ENCODE peak calls at places on chromosome 11, in eight cellular contexts. T, M, P, A, L, W, O and S are unnamed samples.

GRCh38 chr11:112292785-112293407 is 32.2 kb upstream of the PLET1 start:
- DNase-seq in M (no peak), W (peak; percentile 38), L (no peak), A (peak; percentile 44), O (peak; percentile 43), P (peak; percentile 80), T (no peak), S (no peak)

GRCh38 chr11:101960231-101960630 is 43.9 kb upstream of the ANGPTL5 start:
- DNase-seq in W (no peak), P (no peak), M (no peak), T (no peak), A (no peak), O (no peak), L (no peak), S (no peak)

GRCh38 chr11:68446046-68446725 is 14.4 kb upstream of the PPP6R3 start:
- DNase-seq in W (no peak), T (peak; percentile 83), P (no peak), L (no peak), M (peak; percentile 21), A (no peak), O (no peak), S (no peak)

GRCh38 chr11:78290293-78291176 is 101.8 kb downstream of the USP35 start:
- DNase-seq in L (no peak), W (peak; percentile 100), A (peak; percentile 28), P (peak; percentile 31), O (no peak), T (no peak), M (no peak), S (no peak)

GRCh38 chr11:115409116-115409663 is 95.0 kb downstream of the CADM1 start:
- DNase-seq in W (no peak), A (no peak), O (no peak), M (no peak), L (no peak), P (no peak), T (no peak), S (no peak)

GRCh38 chr11:123526027-123526805 is 96.1 kb downstream of the GRAMD1B start:
- DNase-seq in O (no peak), M (no peak), A (no peak), L (no peak), W (no peak), T (peak; percentile 18), P (no peak), S (no peak)

GRCh38 chr11:123856444-123856843 is 29.0 kb downstream of the TMEM225 start:
- DNase-seq in T (no peak), L (no peak), P (no peak), W (no peak), M (no peak), A (no peak), O (no peak), S (no peak)

GRCh38 chr11:86502137-86502536 is 127.5 kb downstream of the CCDC81 start:
- DNase-seq in P (no peak), T (no peak), A (no peak), L (no peak), M (no peak), O (no peak), W (no peak), S (no peak)

GRCh38 chr11:67316882-67317364 is 13.6 kb downstream of the SSH3 start:
- DNase-seq in A (no peak), W (no peak), L (no peak), P (no peak), M (no peak), O (no peak), T (no peak), S (no peak)

GRCh38 chr11:70312401-70313357 is 42.2 kb downstream of the PPFIA1 start:
- DNase-seq in T (no peak), O (no peak), P (no peak), A (no peak), M (no peak), W (no peak), L (no peak), S (no peak)

GRCh38 chr11:113384551-113384950 is 3.0 kb upstream of the ANKK1 start:
- DNase-seq in L (no peak), P (peak; percentile 93), A (no peak), T (no peak), M (no peak), W (no peak), O (peak; percentile 88), S (no peak)

GRCh38 chr11:32231909-32232493 is 141.1 kb downstream of the RCN1 start:
- DNase-seq in A (no peak), W (no peak), O (no peak), T (no peak), L (no peak), M (peak; percentile 33), P (no peak), S (no peak)

DNA sequence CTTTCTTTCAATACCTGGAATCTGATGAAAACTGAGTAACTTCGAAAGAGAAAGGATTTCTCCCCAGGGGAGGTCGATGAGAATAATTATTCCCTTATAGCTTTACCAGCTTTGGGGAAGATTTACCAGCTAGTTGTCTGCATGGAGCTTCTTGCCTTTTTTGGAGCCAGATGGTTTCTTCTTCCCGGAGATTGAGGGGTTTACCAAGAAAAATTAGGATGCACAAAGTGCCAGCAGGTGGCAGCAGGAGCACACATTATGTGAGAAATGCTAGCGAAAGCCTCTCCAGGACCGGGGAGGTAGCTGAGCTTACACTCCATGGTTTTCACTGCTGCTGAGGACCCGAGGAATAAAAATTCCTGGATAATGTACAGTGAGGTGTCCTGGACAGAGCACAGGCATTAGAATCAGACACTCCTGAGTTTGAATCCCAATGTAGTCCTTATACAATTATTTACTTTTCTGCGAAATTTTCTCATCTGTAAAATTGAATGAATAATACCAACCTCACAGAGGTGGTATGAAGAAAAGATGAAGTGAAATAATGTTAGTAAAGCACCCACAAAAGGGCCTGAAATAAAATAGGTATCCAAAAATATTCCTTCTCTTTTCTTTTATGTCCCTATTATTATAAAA is 46.0 kb upstream of the PARVA start:
- DNase-seq in A (peak; percentile 86), P (peak; percentile 79), W (peak; percentile 11), L (peak; percentile 85), O (peak; percentile 83), M (peak; percentile 70), T (no peak), S (no peak)
- TF ChIP-seq POLR2AphosphoS5 in A (no peak), P (no peak), W (no peak), L (no peak), O (peak; percentile 52), M (no peak), T (no peak), S (peak; percentile 55)

GRCh38 chr11:120184371-120184945 is 26.4 kb upstream of the OAF start:
- DNase-seq in A (peak; percentile 24), W (no peak), P (no peak), M (no peak), T (no peak), L (no peak), O (no peak), S (peak; percentile 74)

GRCh38 chr11:120181446-120181992 is 29.3 kb upstream of the OAF start:
- DNase-seq in O (no peak), T (no peak), L (no peak), A (peak; percentile 18), P (peak; percentile 4), W (no peak), M (no peak), S (peak; percentile 83)

GRCh38 chr11:120182357-120182756 is 28.5 kb upstream of the OAF start:
- DNase-seq in O (no peak), A (peak; percentile 17), L (no peak), T (no peak), P (peak; percentile 5), W (no peak), M (no peak), S (peak; percentile 77)

GRCh38 chr11:120183701-120184141 is 27.1 kb upstream of the OAF start:
- DNase-seq in A (peak; percentile 24), O (no peak), W (no peak), M (no peak), L (no peak), P (peak; percentile 13), T (no peak), S (peak; percentile 84)

DNA sequence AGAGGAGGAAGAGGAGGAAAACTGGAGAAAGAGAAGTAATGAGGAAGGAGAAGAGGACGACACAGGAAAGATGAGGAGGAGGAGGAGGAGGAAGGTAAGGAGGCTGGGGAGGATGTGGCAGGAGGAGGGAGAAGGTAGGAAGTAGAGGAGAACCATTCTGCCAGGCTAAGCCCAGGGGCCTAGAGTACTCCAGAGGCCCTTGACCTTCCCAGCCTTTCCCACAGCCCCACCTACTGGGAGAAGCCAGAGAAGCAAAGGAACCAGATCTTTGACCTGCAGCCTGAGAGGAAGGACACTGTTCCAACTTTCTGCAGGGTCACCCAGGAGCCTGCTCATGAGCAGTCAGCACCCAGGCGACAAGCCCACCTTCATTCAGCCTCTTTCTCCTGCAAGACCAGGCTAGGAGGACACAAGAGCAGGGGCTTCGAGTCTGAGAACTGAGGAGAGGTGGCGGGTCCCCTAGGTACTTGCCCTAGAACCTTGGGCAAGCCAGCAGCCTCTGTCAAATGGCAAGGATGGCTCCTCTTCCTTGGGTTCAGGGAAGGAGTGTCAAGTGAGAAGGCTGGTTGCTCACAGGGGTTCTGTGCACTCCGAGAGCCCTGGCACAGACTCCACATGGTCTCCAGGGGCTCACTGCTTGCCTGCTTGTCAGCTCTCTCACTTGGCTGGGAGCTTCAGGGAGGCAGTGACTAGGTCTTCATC is 27.9 kb upstream of the OAF start:
- DNase-seq in L (peak; percentile 78), M (no peak), P (peak; percentile 18), T (no peak), W (no peak), O (no peak), A (peak; percentile 49), S (peak; percentile 82)
- TF ChIP-seq CTCF in L (peak; percentile 18), M (peak; percentile 42), P (no peak), T (peak; percentile 24), W (no peak), O (no peak), A (peak; percentile 28), S (no peak)

DNA sequence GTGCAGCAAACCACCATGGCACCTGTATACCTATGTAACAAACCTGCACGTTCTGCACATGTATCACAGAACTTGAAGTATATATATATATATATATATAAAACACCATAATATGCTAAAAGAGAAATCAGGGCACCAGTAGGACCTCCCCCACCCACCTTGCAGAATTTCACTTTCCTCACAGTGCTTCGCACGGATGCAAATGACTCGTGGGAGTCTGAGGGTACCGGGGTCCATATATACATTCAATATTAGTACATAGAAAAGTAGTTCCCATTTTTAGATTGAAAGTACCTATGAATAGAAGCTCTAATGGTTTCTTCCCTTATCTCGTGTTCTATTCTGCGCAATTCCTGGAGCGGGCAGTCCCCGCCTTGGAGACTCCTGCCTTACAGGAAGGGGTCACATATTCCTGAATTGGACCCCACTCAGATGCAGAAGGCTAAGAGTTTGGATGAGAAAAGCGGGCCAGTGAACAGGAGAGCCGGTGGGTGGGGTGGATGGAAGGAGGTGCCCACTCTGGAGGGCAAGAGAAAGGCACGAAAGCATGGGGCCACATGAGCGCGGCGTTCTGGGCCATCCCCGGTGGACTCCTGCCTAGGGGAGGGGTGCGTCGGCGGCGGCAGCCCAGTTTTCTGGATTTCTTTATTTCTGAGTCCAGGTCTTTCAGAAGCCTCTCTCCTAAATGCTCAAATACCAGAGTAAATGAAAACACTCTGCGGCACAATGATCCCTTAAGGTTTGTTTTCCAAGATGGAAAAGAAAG is 136.3 kb downstream of the ETS1 start:
- DNase-seq in W (no peak), M (no peak), P (no peak), T (peak; percentile 68), L (no peak), O (no peak), A (no peak), S (no peak)
- H3K27ac ChIP-seq in W (no peak overlapping the region), M (no peak overlapping the region), P (peak overlapping the region; percentile 92), T (peak overlapping the region; percentile 74), L (peak overlapping the region; percentile 37), O (no peak overlapping the region), A (peak overlapping the region; percentile 62), S (peak overlapping the region; percentile 67)

DNA sequence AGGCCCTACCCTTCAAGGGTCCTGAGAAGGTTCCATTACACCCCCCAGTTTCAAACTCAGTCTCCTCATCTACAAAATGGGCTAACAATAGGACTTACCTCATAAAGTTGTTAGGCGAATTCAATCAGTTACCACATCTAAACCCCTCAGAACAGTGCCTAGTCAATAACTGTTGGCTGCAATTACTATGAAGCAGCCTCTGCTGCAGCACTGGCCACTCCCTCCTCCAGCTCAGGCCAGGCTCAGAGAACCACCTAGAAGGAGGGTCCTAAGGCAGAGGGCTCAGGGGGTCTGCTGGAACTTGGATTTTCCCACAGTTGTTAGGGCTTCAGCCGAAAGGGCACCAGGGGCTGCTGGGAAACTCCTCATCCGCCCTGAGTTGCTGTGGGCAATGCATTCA is 4.7 kb downstream of the FADS3 start:
- DNase-seq in O (no peak), W (no peak), A (no peak), M (no peak), P (no peak), L (no peak), T (no peak), S (no peak)
- TF ChIP-seq POLR2AphosphoS5 in O (no peak), W (no peak), A (no peak), M (no peak), P (no peak), L (no peak), T (no peak), S (no peak)